ENCODE peak calls at places on chromosomes 13 and 19, in five cellular contexts. Y, L, X, F and Q are unnamed samples.

GRCh38 chr13:29835280-29836061 is 14.9 kb downstream of the UBL3 start:
- DNase-seq in X (no peak), L (no peak), F (no peak), Y (no peak), Q (no peak)

GRCh38 chr13:101417043-101417406 is 717 bp upstream of the NALCN start:
- DNase-seq in X (no peak), Y (peak), F (no peak), L (no peak), Q (no peak)

GRCh38 chr13:40535345-40535836 is 131.1 kb downstream of the FOXO1 start:
- DNase-seq in F (no peak), L (no peak), X (no peak), Y (no peak), Q (no peak)

GRCh38 chr19:5936308-5936980 is 22.4 kb downstream of the CAPS start:
- DNase-seq in L (no peak), F (no peak), X (no peak), Y (no peak), Q (no peak)

GRCh38 chr13:33183431-33184130 is 102.0 kb downstream of the STARD13 start:
- DNase-seq in Y (no peak), L (no peak), F (no peak), X (no peak), Q (no peak)

GRCh38 chr19:31068268-31068667 is 281.0 kb downstream of the TSHZ3 start:
- DNase-seq in Y (no peak), F (no peak), X (no peak), L (no peak), Q (no peak)

GRCh38 chr19:47561440-47562045 is 11.4 kb downstream of the ZNF541 start:
- DNase-seq in Y (no peak), L (no peak), X (no peak), F (no peak), Q (no peak)

GRCh38 chr19:3270908-3271307 is 46.4 kb downstream of the CELF5 start:
- DNase-seq in X (no peak), F (no peak), Y (peak), L (peak), Q (no peak)

GRCh38 chr19:15252398-15253018 is 20.3 kb upstream of the EPHX3 start:
- DNase-seq in L (no peak), Y (no peak), X (no peak), F (no peak), Q (no peak)

GRCh38 chr19:43799502-43800142 is 2.6 kb downstream of the LYPD5 start:
- DNase-seq in F (no peak), Y (no peak), X (no peak), L (no peak), Q (no peak)

GRCh38 chr19:18608805-18609716 is 2.5 kb upstream of the CRLF1 start:
- DNase-seq in L (no peak), F (no peak), Y (peak), X (no peak), Q (no peak)

GRCh38 chr13:75357576-75358295 is 124.2 kb downstream of the TBC1D4 start:
- DNase-seq in X (peak), Y (peak), F (no peak), L (peak), Q (peak)

GRCh38 chr13:39503048-39503447 is 99.9 kb downstream of the LHFPL6 start:
- DNase-seq in X (no peak), Y (no peak), L (no peak), F (no peak), Q (no peak)

GRCh38 chr19:42166336-42166735 is 34.1 kb upstream of the POU2F2 start:
- DNase-seq in X (no peak), F (no peak), Y (no peak), L (no peak), Q (no peak)

GRCh38 chr13:28532226-28533048 is 37.5 kb upstream of the FLT1 start:
- DNase-seq in X (no peak), Y (peak), F (no peak), L (no peak), Q (no peak)

GRCh38 chr19:42442833-42443232 is at the start of gene CXCL17:
- DNase-seq in L (no peak), F (no peak), X (no peak), Y (no peak), Q (no peak)

GRCh38 chr19:7507884-7508283 is 8.0 kb upstream of the ZNF358 start:
- DNase-seq in Y (peak), L (peak), X (peak), F (no peak), Q (peak)

GRCh38 chr19:12792853-12793289 is 1.6 kb downstream of the JUNB start:
- DNase-seq in F (no peak), X (no peak), L (no peak), Y (no peak), Q (no peak)

DNA sequence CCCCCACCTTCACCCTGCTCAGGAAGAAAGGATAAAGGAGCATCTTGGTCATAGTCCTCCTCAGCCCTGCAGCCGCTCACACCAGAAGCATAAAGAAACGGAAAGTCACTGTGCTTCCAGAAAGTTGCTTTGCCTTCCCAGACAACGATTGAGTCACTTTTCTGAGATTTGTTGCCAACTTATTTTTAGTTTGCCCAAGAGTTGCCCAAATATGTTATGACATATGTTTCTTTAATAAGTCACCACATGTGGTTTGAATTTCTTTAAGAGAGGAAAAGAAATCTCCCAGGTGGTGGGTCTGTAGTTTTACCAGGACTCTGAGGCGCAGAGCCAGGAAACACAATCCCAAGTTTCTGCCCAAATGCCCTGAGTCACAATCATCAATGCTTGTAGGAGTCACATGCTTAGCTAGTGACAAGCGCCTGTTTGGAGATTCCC is 63.4 kb upstream of the LRCH1 start:
- DNase-seq in Y (no peak), L (no peak), X (no peak), F (no peak), Q (no peak)
- TF ChIP-seq GABPA in Y (no peak), L (no peak), X (no peak), F (no peak), Q (no peak)

DNA sequence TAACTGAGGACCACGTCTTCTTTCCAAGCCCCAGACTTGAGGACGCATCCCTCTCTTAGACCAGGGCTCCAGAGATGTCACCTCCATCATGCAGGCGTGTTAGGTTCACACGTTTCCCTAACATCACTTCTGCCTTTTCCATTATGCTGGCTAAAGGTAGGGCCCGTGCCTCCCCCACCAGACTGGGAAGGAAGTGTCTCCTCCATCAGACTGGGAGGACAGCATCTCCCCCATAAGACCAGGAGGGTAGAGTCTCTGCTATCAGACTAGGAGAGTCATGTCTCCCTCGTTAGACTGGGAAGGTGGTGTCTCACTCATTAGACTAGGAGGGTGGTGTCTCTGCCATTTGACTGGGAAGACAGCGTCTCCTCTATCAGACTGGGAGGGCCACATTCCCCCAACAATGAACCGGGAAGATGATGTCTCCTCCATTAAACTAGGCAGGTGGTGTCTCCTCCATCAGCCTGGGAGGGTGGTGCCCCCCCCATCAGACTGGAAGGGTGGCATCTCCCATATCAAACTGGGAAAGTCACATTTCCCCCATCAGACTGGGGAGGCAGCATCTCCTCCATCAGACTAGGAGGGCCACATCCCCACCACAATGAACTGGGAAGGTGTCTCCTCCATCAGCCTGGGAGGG is 18.1 kb upstream of the SPC24 start:
- DNase-seq in X (no peak), F (no peak), Y (no peak), L (no peak), Q (no peak)
- TF ChIP-seq GABPA in X (no peak), F (no peak), Y (no peak), L (no peak), Q (no peak)

DNA sequence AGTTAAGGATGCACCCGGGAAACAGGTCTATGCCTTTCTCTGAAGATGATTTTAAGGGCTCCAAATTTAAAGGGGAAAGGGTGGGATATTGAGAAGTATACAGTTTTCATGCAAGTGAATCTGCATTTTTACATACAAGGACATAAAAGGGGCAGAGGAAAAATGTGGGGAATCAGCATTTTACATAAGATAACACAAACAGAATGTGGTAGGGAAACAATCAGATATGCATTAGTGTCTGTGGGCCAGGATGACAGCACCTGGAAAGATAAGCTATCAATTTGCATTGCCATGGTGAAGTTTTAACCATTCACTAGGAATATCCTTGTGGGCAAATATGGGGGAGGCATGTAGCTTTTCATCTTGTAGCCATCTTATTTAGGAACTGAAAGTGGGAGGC is 24.1 kb downstream of the IGFL3 start:
- DNase-seq in X (no peak), L (no peak), F (no peak), Y (no peak), Q (no peak)
- TF ChIP-seq GABPA in X (no peak), L (no peak), F (no peak), Y (no peak), Q (no peak)

DNA sequence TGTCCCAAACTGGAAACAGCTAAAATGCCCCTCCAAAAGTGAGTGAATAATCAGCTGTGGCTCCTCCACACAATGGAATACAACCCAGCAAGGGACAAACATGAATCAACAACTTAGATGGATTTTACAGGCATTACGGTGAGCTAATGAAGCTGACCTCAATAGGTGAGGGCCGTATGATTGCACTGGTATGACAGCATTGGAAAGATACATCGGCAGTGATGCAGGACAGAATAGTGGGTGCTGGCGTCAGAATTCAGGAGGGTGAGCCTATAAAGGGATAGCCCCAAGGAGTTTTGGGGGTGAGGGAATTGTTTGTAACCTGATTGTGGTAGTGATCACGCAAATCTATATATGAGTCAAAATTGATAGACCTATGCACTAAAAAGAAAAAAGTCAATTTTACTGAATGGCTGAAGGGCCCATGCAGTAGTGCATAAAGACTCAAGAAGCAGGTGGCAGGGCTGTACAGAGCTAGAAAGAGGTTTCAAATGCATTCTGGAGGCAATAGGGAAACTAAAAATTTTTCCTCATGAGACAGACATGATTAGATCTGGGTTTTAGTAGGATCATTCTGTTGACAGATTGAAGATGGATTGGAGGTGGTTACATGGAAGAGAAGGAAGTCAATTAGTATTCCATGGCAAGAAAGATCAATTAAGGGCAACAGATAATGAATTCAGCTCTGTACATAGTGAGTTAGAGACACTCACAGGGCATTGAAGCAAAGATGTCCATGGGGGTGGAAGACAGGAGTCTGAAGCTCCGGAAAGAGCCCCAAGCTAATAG is 90.8 kb downstream of the IRS2 start:
- DNase-seq in Y (no peak), F (no peak), X (no peak), L (no peak), Q (no peak)
- TF ChIP-seq GABPA in Y (no peak), F (no peak), X (no peak), L (no peak), Q (no peak)

DNA sequence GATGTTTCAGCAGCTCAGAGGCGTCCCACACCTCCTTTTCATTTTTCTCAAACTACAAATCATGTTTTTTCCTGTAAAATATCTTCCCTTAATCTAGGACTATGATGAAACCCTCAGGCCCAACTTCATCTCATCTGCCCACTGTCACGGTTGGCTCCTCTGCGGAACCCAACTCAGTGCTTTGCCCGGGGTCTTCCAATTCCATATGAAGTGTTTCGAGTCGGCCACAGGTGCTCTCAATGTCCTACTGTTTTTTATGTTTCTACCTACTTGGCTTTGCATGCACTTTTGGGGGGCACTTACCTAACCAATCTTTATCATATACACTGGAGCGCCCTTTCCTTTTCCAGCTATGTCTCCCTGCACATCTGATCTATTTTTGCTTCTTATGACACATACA is 28.1 kb downstream of the COL4A1 start:
- DNase-seq in X (no peak), L (no peak), F (no peak), Y (no peak), Q (no peak)
- TF ChIP-seq GABPA in X (no peak), L (no peak), F (no peak), Y (no peak), Q (no peak)

GRCh38 chr19:48609571-48610108 is 3.1 kb downstream of the SPACA4 start:
- DNase-seq in L (no peak), X (no peak), Y (no peak), F (no peak), Q (no peak)

GRCh38 chr19:48607359-48607755 is 815 bp downstream of the SPACA4 start:
- DNase-seq in Y (no peak), X (no peak), F (no peak), L (no peak), Q (no peak)

GRCh38 chr19:48606463-48607358 is at the start of gene SPACA4:
- DNase-seq in F (no peak), L (no peak), X (no peak), Y (no peak), Q (no peak)

GRCh38 chr19:48611872-48612271 is 3.0 kb downstream of the FAM83E start:
- DNase-seq in X (no peak), L (no peak), Y (no peak), F (no peak), Q (no peak)

DNA sequence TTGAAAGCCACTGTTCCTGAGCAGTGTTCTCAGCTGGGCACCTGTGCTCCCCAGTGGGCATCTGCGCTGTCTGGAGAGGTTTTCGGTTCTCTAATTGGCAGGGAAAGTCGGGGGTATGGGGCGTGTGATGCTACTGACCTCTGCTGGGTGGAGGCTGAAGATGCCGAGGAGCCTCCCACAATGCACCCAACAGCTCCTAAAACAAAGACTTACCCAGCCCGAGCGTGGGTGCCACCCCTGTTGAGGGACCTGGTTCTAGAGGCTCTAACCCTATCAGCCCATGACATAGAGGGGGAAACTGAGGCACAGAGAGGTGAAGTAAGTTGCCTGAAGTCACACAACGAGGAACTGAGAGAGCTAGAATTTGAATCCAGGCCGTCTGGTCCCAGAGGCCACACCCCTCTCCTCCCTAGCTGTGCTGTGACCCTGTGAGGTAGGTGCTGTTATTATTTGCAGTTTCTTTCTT is 2.3 kb downstream of the SPACA4 start:
- DNase-seq in L (peak), X (no peak), F (no peak), Y (peak), Q (no peak)
- TF ChIP-seq GABPA in L (no peak), X (no peak), F (no peak), Y (no peak), Q (no peak)

GRCh38 chr13:23945612-23946011 is 48.3 kb upstream of the C1QTNF9B start:
- DNase-seq in X (no peak), F (no peak), Y (peak), L (no peak), Q (no peak)
- TF ChIP-seq GABPA in X (no peak), F (no peak), Y (no peak), L (no peak), Q (no peak)

GRCh38 chr19:44800461-44800860 is 8.4 kb upstream of the BCAM start:
- DNase-seq in Y (peak), X (peak), F (peak), L (peak), Q (peak)
- TF ChIP-seq GABPA in Y (no peak), X (no peak), F (no peak), L (no peak), Q (no peak)